ENCODE peak calls at places on chromosomes 4 and X, in five cellular contexts. I is GM23338, Q is A673, D is HCT116, U is IMR-90. O is an unnamed sample.

GRCh38 chrX:41087219-41087618 is 2.0 kb downstream of the USP9X start:
- DNase-seq in I (no peak), Q (no peak), D (no peak), U (no peak), O (no peak)

GRCh38 chr4:175807596-175807995 is 4.5 kb downstream of the GPM6A start:
- DNase-seq in I (no peak), Q (no peak), D (no peak), U (no peak), O (no peak)

GRCh38 chr4:55358668-55359067 is 12.6 kb downstream of the SRD5A3 start:
- DNase-seq in I (no peak), Q (peak; percentile 60), D (peak; percentile 50), U (peak; percentile 78), O (no peak)

GRCh38 chr4:137923494-137923893 is 318.7 kb downstream of the SLC7A11 start:
- DNase-seq in I (no peak), Q (no peak), D (no peak), U (no peak), O (no peak)

GRCh38 chrX:41559662-41560061 is 112.5 kb downstream of the NYX start:
- DNase-seq in I (no peak), Q (peak; percentile 39), D (no peak), U (peak; percentile 95), O (no peak)

GRCh38 chr4:156672492-156672891 is 299.1 kb downstream of the PDGFC start:
- DNase-seq in I (no peak), Q (no peak), D (no peak), U (no peak), O (no peak)

GRCh38 chr4:53016099-53016498 is 154.0 kb downstream of the RASL11B start:
- DNase-seq in I (no peak), Q (no peak), D (no peak), U (no peak), O (no peak)

GRCh38 chr4:13966241-13967195 is 339.0 kb upstream of the BOD1L1 start:
- DNase-seq in I (peak; percentile 27), Q (peak; percentile 36), D (no peak), U (peak; percentile 82), O (no peak)

GRCh38 chrX:36684053-36684452 is 324.1 kb upstream of the FAM47C start:
- DNase-seq in I (peak; percentile 2), Q (peak; percentile 18), D (no peak), U (no peak), O (no peak)

GRCh38 chr4:74623041-74623440 is 171.3 kb downstream of the BTC start:
- DNase-seq in I (peak; percentile 69), Q (peak; percentile 64), D (peak; percentile 82), U (peak; percentile 24), O (no peak)

GRCh38 chr4:59381591-59381990 is 1818.5 kb upstream of the ADGRL3 start:
- DNase-seq in I (no peak), Q (no peak), D (no peak), U (no peak), O (no peak)

GRCh38 chrX:1465261-1466231 is 12.8 kb upstream of the ASMTL start:
- DNase-seq in I (no peak), Q (no peak), D (no peak), U (no peak), O (no peak)

GRCh38 chrX:1463581-1464281 is 11.0 kb upstream of the ASMTL start:
- DNase-seq in I (no peak), Q (no peak), D (no peak), U (no peak), O (peak; percentile 14)

GRCh38 chrX:1464282-1465131 is 11.8 kb upstream of the ASMTL start:
- DNase-seq in I (no peak), Q (no peak), D (no peak), U (no peak), O (peak; percentile 22)

GRCh38 chrX:1462110-1462509 is 9.4 kb upstream of the ASMTL start:
- DNase-seq in I (no peak), Q (no peak), D (no peak), U (no peak), O (no peak)

DNA sequence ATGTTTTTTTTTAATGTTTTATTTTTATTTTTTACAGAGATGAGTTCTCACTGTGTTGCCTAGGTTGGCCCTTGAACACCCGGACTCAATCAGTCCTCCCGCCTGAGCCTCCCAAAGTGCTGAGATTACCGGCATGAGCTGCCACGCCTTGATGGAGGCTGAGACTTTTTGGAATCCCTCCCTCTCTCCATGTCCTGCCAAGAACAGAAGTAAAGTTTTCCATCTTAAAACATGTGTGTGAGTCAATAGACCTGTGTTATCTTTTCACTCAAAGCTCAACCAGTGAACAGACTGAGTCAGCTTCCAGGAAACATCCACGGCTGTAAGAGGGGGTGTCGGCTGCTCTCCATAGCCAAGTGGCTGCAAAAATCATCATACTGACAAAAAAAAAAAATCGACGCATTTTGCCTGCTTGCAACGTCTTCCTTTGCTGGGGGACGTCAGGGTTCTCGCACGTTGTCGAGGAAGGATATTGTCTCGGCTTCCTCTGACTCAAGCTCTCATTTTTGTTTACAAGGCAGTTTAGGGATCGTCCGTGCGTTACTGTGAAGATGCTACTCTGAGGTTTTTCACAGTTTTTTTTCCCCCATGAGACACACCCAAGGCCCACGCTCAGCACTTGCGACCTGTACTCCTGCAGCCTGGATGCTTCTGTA is 10.0 kb upstream of the ASMTL start:
- DNase-seq in I (no peak), Q (no peak), D (no peak), U (peak; percentile 64), O (peak; percentile 19)
- H3K4me1 ChIP-seq in I (no peaks in the 10 kb centered on the region), Q (no peaks in the 10 kb centered on the region), D (no peaks in the 10 kb centered on the region), U (no peaks in the 10 kb centered on the region), O (no peaks in the 10 kb centered on the region)

GRCh38 chrX:153321381-153322105 is at the start of gene PNMA6F:
- DNase-seq in I (peak; percentile 36), Q (no peak), D (no peak), U (no peak), O (no peak)
- H3K4me3 ChIP-seq in I (peak within 1 kb of the TSS; percentile 57), Q (no peak within 1 kb of the TSS), D (no peak within 1 kb of the TSS), U (no peak within 1 kb of the TSS), O (no peak within 1 kb of the TSS)

GRCh38 chrX:10087391-10087790 is 69.4 kb upstream of the CLCN4 start:
- DNase-seq in I (no peak), Q (no peak), D (no peak), U (no peak), O (no peak)
- TF ChIP-seq CTCF in I (no peak), Q (no peak), D (no peak), U (no peak), O (no peak)

DNA sequence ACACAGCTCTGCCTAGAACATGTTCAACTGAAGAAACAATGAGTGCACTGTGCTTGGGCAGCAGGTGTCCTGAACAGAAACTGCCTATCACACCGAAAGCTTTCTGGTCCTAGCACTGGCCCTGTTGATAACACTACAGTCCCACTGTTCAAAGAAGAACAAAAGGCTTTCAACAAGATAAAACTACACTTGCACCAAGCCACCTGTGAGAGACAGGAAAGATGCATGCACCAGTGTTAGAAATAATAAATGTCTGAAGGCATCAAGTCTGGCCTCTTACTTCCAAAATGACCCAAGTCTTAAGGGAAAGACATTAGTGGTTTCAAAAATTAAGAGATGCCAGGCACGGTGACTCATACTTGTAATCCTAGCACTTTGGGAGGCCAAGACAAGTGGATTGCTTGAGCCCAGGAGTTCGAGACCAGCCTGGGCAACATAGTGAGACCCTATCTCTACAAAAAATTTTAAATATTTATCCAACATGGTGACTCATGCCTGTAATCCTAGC is 68.7 kb downstream of the APBB2 start:
- DNase-seq in I (no peak), Q (no peak), D (no peak), U (peak; percentile 45), O (no peak)
- H3K4me1 ChIP-seq in I (peaks cover 27% of the 10 kb centered on the region), Q (peaks cover 16% of the 10 kb centered on the region), D (peaks cover 76% of the 10 kb centered on the region), U (peaks cover 36% of the 10 kb centered on the region), O (peaks cover 50% of the 10 kb centered on the region)

GRCh38 chr4:6716018-6716911 is at the start of gene BLOC1S4:
- DNase-seq in I (peak; percentile 96), Q (peak; percentile 94), D (peak; percentile 81), U (peak; percentile 92), O (peak; percentile 93)

GRCh38 chr4:6718932-6719610 is 3.1 kb downstream of the BLOC1S4 start:
- DNase-seq in I (no peak), Q (no peak), D (no peak), U (no peak), O (no peak)

GRCh38 chr4:6716958-6717655 is 1.1 kb downstream of the BLOC1S4 start:
- DNase-seq in I (no peak), Q (no peak), D (no peak), U (peak; percentile 34), O (no peak)

GRCh38 chr4:6715704-6716017 is 313 bp upstream of the BLOC1S4 start:
- DNase-seq in I (no peak), Q (no peak), D (no peak), U (no peak), O (no peak)

DNA sequence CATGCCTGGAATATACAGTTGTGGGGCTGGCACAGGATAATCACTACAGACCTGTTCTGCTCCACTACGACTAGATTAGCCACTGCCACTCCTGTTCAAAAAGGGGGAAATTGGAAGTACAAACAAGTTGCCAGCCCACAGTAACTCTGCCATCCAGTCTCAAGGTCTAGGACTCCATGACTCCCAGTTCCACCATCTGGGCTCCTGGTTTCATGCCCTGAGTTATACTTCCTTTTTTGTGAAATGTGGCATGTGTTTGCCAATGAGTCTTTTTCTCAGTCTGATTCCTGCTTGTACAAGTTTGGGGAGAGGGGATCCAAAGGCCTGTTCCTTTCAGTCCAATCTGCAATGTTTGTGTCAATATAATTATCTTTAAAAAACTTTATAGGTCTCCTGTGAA is 1.0 kb upstream of the BLOC1S4 start:
- DNase-seq in I (no peak), Q (no peak), D (no peak), U (no peak), O (no peak)
- H3K4me3 ChIP-seq in I (no peak overlapping the region), Q (no peak overlapping the region), D (no peak overlapping the region), U (no peak overlapping the region), O (no peak overlapping the region)

DNA sequence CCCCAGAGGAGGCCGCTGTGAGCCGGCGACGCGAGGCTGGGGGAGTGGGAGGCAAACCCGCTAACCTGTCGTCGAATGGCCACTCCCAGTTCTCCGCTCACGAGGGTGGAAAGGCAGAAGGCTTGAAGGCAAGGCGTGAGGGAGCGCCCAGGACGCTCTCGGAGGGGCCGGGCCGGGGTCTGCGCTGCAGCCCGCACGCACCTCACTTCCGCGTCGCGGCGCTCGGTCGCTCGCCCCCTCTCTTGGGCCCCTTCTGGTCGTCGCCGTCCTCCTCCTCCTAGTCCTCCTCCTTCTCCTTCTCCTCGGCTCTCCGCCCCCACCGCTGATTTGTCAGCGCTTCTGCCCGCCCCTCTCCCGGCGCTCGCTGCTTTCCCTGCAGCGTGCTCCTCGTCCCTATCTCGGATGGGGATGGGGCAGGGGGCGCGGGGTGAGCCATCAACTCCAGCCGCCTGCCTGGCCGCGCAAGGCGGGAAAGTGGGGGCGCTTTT is at the start of gene SNCA:
- DNase-seq in I (peak; percentile 93), Q (peak; percentile 60), D (no peak), U (peak; percentile 21), O (peak; percentile 55)
- TF ChIP-seq CTCF in I (no peak), Q (no peak), D (no peak), U (no peak), O (no peak)

O was measured in lower lobe of right lung.